ENCODE peak calls at places on chromosomes 12 and 14, in nine cellular contexts. R is GM06990, Z is SK-N-SH, W is PC-3, F is body of pancreas, K is pancreas, B is lower lobe of right lung, G is MM.1S, S is bronchial epithelial cell. D is an unnamed sample. For H3K27me3, the result is how much of the 10 kb centered on the place peaks cover.

GRCh38 chr12:3629082-3629830 is 123.7 kb downstream of the CRACR2A start:
- DNase-seq in S (no peak), R (no peak), Z (no peak), W (no peak), F (no peak), K (no peak), G (no peak), B (no peak), D (no peak)

GRCh38 chr14:99188721-99189120 is 83.3 kb downstream of the BCL11B start:
- DNase-seq in S (no peak), G (no peak), K (no peak), W (no peak), F (no peak), R (no peak), Z (peak), B (no peak), D (no peak)

GRCh38 chr12:3533703-3534386 is 42.8 kb downstream of the PRMT8 start:
- DNase-seq in F (peak), K (no peak), Z (peak), R (no peak), B (no peak), G (no peak), W (peak), S (peak), D (peak)

GRCh38 chr12:6821674-6822433 is at the start of gene GPR162:
- DNase-seq in S (no peak), F (peak), W (no peak), B (peak), G (no peak), Z (peak), K (no peak), R (no peak), D (peak)

GRCh38 chr12:55188974-55189556 is 31.8 kb upstream of the OR10A7 start:
- DNase-seq in B (no peak), R (peak), K (peak), W (peak), G (peak), S (peak), F (peak), Z (peak), D (no peak)

GRCh38 chr12:7637641-7638040 is 28.1 kb downstream of the APOBEC1 start:
- DNase-seq in G (no peak), B (no peak), K (no peak), R (no peak), S (no peak), F (no peak), Z (no peak), W (no peak), D (no peak)

GRCh38 chr12:101720118-101720517 is 19.1 kb downstream of the SYCP3 start:
- DNase-seq in F (no peak), R (no peak), S (no peak), G (no peak), B (no peak), Z (no peak), K (no peak), W (no peak), D (no peak)

GRCh38 chr14:94213021-94213420 is 38.9 kb downstream of the PPP4R4 start:
- DNase-seq in S (peak), G (no peak), Z (no peak), K (no peak), R (no peak), B (no peak), W (peak), F (no peak), D (no peak)

GRCh38 chr12:120925740-120926563 is 21.8 kb upstream of the SPPL3 start:
- DNase-seq in F (no peak), S (peak), K (no peak), Z (no peak), R (no peak), G (no peak), W (peak), B (no peak), D (no peak)

GRCh38 chr12:131159660-131160059 is 206.0 kb downstream of the ADGRD1 start:
- DNase-seq in S (no peak), F (no peak), G (no peak), R (no peak), W (peak), B (no peak), K (no peak), Z (no peak), D (no peak)

GRCh38 chr14:76773188-76773885 is 12.1 kb downstream of the VASH1 start:
- DNase-seq in W (peak), S (peak), R (no peak), B (peak), G (no peak), K (peak), F (peak), Z (peak), D (peak)

GRCh38 chr12:72271741-72272661 is at the start of gene TRHDE:
- DNase-seq in F (peak), W (peak), R (peak), S (no peak), K (peak), B (peak), Z (peak), G (no peak), D (peak)

GRCh38 chr12:103742349-103742784 is 98.7 kb downstream of the NT5DC3 start:
- DNase-seq in G (no peak), F (peak), W (peak), B (no peak), K (peak), S (peak), R (no peak), Z (peak), D (no peak)

GRCh38 chr12:92255741-92256140 is 110.1 kb upstream of the BTG1 start:
- DNase-seq in W (no peak), B (no peak), R (no peak), Z (no peak), K (no peak), G (no peak), F (no peak), S (no peak), D (no peak)

GRCh38 chr14:93744176-93744575 is 44.1 kb downstream of the PRIMA1 start:
- DNase-seq in Z (no peak), R (no peak), G (no peak), B (no peak), K (no peak), S (no peak), W (no peak), F (no peak), D (no peak)

GRCh38 chr12:109793411-109793810 is 39.8 kb downstream of the TRPV4 start:
- DNase-seq in Z (no peak), B (peak), R (no peak), W (no peak), G (no peak), K (no peak), S (no peak), F (no peak), D (no peak)

GRCh38 chr14:100525615-100526014 is 61.6 kb downstream of the BEGAIN start:
- DNase-seq in R (no peak), Z (no peak), S (no peak), K (no peak), W (no peak), G (no peak), B (no peak), F (no peak), D (no peak)

GRCh38 chr12:96780330-96780729 is 126.7 kb upstream of the NEDD1 start:
- DNase-seq in K (no peak), W (no peak), G (peak), F (no peak), R (no peak), S (no peak), B (no peak), Z (no peak), D (no peak)

GRCh38 chr14:73785336-73785833 is 66.2 kb upstream of the PTGR2 start:
- DNase-seq in B (no peak), S (peak), F (no peak), R (no peak), Z (peak), W (peak), G (no peak), K (peak), D (no peak)

GRCh38 chr12:21456291-21456780 is 18.9 kb downstream of the PYROXD1 start:
- DNase-seq in S (no peak), F (no peak), B (no peak), Z (no peak), G (no peak), W (peak), K (no peak), R (no peak), D (no peak)

GRCh38 chr12:19436931-19437330 is 2.4 kb upstream of the AEBP2 start:
- DNase-seq in W (no peak), G (no peak), S (peak), K (no peak), F (no peak), Z (no peak), B (no peak), R (no peak), D (no peak)

GRCh38 chr14:65840786-65841185 is 428.3 kb downstream of the FUT8 start:
- DNase-seq in R (no peak), F (no peak), K (no peak), S (no peak), W (no peak), Z (no peak), B (no peak), G (no peak), D (no peak)

GRCh38 chr14:101928415-101928841 is 35.9 kb upstream of the DYNC1H1 start:
- DNase-seq in R (no peak), F (no peak), G (no peak), W (no peak), S (no peak), B (peak), Z (peak), K (no peak), D (peak)

GRCh38 chr12:29517265-29517664 is 19.8 kb upstream of the OVCH1 start:
- DNase-seq in G (no peak), Z (no peak), F (peak), S (no peak), K (peak), W (peak), R (no peak), B (no peak), D (no peak)

GRCh38 chr12:114393569-114393968 is 12.4 kb downstream of the TBX5 start:
- DNase-seq in R (no peak), G (no peak), S (no peak), F (no peak), W (no peak), K (no peak), Z (no peak), B (no peak), D (no peak)

GRCh38 chr12:115404761-115405470 is 720.9 kb upstream of the TBX3 start:
- DNase-seq in R (no peak), Z (no peak), G (no peak), F (no peak), B (no peak), W (peak), K (no peak), S (peak), D (no peak)

GRCh38 chr12:94225924-94226630 is 77.7 kb downstream of the PLXNC1 start:
- DNase-seq in Z (peak), F (no peak), R (no peak), S (no peak), G (no peak), B (no peak), W (no peak), K (no peak), D (no peak)

GRCh38 chr12:53700567-53700966 is 24.7 kb upstream of the ATP5MC2 start:
- DNase-seq in F (no peak), Z (no peak), S (no peak), K (no peak), W (peak), G (no peak), B (no peak), R (no peak), D (no peak)
- TF ChIP-seq CTCF in F (no peak), Z (peak), S (no peak), K (no peak), W (no peak), G (no peak), B (no peak), R (no peak), D (no peak)

GRCh38 chr12:49133014-49133413 is 1.8 kb upstream of the TUBA1B start:
- DNase-seq in F (no peak), K (no peak), G (no peak), R (no peak), W (no peak), B (no peak), S (no peak), Z (peak), D (no peak)
- H3K4me3 ChIP-seq in F (no peak), K (no peak), G (peak), R (peak), W (peak), B (no peak), S (no peak), Z (peak), D (peak)

DNA sequence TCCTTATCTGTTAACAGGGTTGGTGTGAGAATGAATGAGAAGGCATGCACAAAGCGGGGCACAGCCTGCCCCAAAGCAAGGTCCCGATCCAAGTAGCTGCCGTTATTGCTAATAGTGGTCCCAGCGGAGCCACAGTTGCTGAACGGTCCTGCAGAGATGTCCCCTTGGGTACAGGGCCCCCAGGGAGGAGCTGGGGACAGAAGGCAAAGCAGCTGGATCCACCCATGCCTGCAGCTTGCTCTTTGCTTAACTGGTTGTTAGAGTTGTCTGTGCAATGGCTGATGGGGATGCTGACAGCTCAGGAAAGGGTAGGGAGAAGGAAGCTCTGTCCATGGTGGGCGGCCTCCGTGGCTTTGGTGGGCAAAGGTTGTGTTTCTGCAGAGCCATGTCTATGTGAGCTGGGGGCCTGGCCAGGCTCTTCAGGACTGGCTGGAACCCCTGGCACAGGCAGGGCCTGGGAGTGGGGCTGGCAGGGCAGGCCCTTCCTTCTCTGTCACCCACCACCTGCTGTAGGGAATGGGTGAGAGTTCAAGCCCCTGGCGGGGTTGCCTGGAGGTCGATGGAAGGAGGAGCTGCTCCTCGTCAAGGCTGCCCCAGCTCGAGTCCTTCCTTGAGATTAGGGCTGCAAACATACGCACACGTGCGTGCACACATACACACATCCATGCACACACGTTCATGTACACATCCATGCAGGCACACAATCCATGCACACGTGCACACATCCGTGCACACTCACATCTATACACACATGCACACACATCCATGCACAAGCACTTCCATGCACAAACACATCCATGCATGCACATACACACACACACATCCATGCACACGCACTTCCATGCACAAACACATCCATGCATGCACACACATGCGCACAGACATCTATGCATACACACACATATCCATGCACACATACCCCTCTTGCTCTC is 35.4 kb downstream of the NOC4L start:
- DNase-seq in K (no peak), G (no peak), Z (no peak), B (no peak), S (no peak), R (no peak), F (no peak), W (no peak), D (no peak)
- H3K27me3 ChIP-seq in K (under half), G (under half), Z (half or more), B (under half), S (under half), R (under half), F (under half), W (under half), D (under half)

GRCh38 chr14:89407856-89408255 is 9.2 kb downstream of the FOXN3 start:
- DNase-seq in G (no peak), K (no peak), S (peak), R (no peak), Z (no peak), W (no peak), B (no peak), F (no peak), D (no peak)

GRCh38 chr14:89409961-89410360 is 7.1 kb downstream of the FOXN3 start:
- DNase-seq in F (no peak), S (peak), W (no peak), K (no peak), Z (no peak), G (no peak), R (no peak), B (no peak), D (no peak)

GRCh38 chr14:89411976-89412375 is 5.1 kb downstream of the FOXN3 start:
- DNase-seq in K (no peak), Z (no peak), B (no peak), W (no peak), R (no peak), G (no peak), S (no peak), F (no peak), D (no peak)

GRCh38 chr14:89406941-89407340 is 10.1 kb downstream of the FOXN3 start:
- DNase-seq in G (no peak), S (no peak), K (no peak), B (no peak), Z (no peak), W (no peak), R (no peak), F (no peak), D (no peak)

DNA sequence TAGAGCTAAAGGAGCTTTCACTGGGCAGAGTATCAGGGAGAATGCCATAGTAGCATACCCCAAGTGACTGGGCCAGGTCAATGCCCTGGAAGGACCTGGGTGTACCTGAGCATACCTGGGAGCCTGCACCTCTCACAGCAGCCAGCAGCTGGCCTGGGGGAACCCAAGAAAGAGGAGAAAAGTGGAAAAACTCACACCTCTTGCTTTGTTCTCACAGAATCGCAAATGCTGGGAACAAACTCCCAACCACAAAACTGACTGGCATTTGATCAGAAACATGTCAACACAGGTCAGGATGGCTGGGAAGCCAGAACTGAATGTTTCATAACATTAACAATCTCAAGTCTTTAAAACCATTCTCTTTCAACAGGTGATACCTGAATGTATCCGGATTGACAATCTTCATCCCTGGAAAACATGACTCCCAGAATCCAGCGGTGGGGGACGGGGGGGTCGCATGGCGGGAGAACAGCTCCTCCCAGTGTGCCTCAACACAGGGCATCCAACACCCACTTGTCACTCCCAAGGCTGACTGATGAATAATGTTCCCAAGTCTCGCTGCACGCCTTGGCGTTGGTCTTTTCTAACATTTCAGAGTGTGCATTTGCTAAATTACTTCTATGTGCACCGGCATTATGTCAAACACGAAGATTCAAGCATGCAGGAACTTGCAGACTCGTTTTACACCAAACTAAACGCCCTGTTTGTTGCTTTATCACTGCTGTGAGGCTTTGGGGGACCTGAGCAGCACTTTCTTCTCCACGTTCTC is 7.9 kb downstream of the FOXN3 start:
- DNase-seq in R (no peak), S (peak), B (no peak), K (no peak), G (no peak), Z (no peak), F (peak), W (no peak), D (no peak)
- TF ChIP-seq CTCF in R (no peak), S (no peak), B (no peak), K (no peak), G (no peak), Z (no peak), F (no peak), W (no peak), D (no peak)

D was measured in ovary.